ENCODE peak calls at places on chromosomes 6 and 20, in seven cellular contexts. S is fibroblast of villous mesenchyme; L is left colon; B is T-helper 9 cell; K is kidney epithelial cell; H is RKO; F is effector CD8-positive, alpha-beta T cell. U is an unnamed sample.

GRCh38 chr6:51396583-51396982 is 577.9 kb downstream of the TFAP2B start:
- DNase-seq in S (no peak), L (no peak), B (no peak), K (no peak), H (no peak), F (no peak), U (no peak)

GRCh38 chr6:48560408-48560807 is 449.4 kb upstream of the PTCHD4 start:
- DNase-seq in S (peak; percentile 12), L (no peak), B (no peak), K (peak; percentile 26), H (peak; percentile 7), F (no peak), U (no peak)

GRCh38 chr20:34401741-34402455 is 38.8 kb downstream of the ITCH start:
- DNase-seq in S (no peak), L (no peak), B (no peak), K (no peak), H (no peak), F (no peak), U (no peak)

GRCh38 chr20:45363611-45364492 is 896 bp downstream of the SYS1 start:
- DNase-seq in S (no peak), L (no peak), B (no peak), K (no peak), H (peak; percentile 40), F (no peak), U (no peak)

GRCh38 chr6:13978787-13979186 is 54.0 kb downstream of the RNF182 start:
- DNase-seq in S (no peak), L (no peak), B (no peak), K (no peak), H (no peak), F (no peak), U (no peak)

GRCh38 chr6:34526992-34527728 is 29.0 kb downstream of the SPDEF start:
- DNase-seq in S (peak; percentile 89), L (peak; percentile 99), B (peak; percentile 98), K (peak; percentile 45), H (peak; percentile 93), F (peak; percentile 92), U (peak; percentile 95)

GRCh38 chr6:166736606-166737005 is 109.6 kb upstream of the RPS6KA2 start:
- DNase-seq in S (peak; percentile 6), L (no peak), B (no peak), K (peak; percentile 77), H (peak; percentile 89), F (no peak), U (no peak)

GRCh38 chr6:56357616-56358373 is 110.4 kb upstream of the COL21A1 start:
- DNase-seq in S (no peak), L (no peak), B (no peak), K (no peak), H (no peak), F (no peak), U (no peak)

GRCh38 chr20:60206259-60206658 is 248.0 kb downstream of the CDH26 start:
- DNase-seq in S (peak; percentile 32), L (no peak), B (no peak), K (peak; percentile 44), H (peak; percentile 61), F (no peak), U (no peak)

GRCh38 chr6:159493888-159494632 is 199.0 kb downstream of the SOD2 start:
- DNase-seq in S (no peak), L (no peak), B (no peak), K (no peak), H (no peak), F (no peak), U (no peak)

GRCh38 chr6:28693033-28693750 is 167.5 kb downstream of the GPX5 start:
- DNase-seq in S (no peak), L (no peak), B (no peak), K (no peak), H (no peak), F (no peak), U (no peak)

GRCh38 chr20:24870876-24871275 is 78.2 kb upstream of the CST7 start:
- DNase-seq in S (no peak), L (no peak), B (no peak), K (no peak), H (no peak), F (no peak), U (no peak)

GRCh38 chr6:35503534-35503933 is 6.7 kb upstream of the TEAD3 start:
- DNase-seq in S (no peak), L (no peak), B (no peak), K (no peak), H (no peak), F (no peak), U (no peak)

GRCh38 chr6:43817192-43817591 is 47.2 kb downstream of the VEGFA start:
- DNase-seq in S (peak; percentile 56), L (peak; percentile 67), B (no peak), K (no peak), H (peak; percentile 58), F (no peak), U (no peak)

GRCh38 chr20:34516874-34517542 is 786 bp downstream of the DYNLRB1 start:
- DNase-seq in S (peak; percentile 32), L (peak; percentile 53), B (peak; percentile 16), K (no peak), H (peak; percentile 48), F (peak; percentile 21), U (no peak)

GRCh38 chr6:137978252-137978896 is 111.3 kb downstream of the TNFAIP3 start:
- DNase-seq in S (no peak), L (no peak), B (no peak), K (no peak), H (no peak), F (no peak), U (no peak)

GRCh38 chr6:158565482-158566040 is 5.7 kb downstream of the TMEM181 start:
- DNase-seq in S (no peak), L (no peak), B (no peak), K (no peak), H (no peak), F (no peak), U (no peak)

GRCh38 chr20:62176866-62177265 is 6.0 kb upstream of the MTG2 start:
- DNase-seq in S (no peak), L (no peak), B (no peak), K (no peak), H (no peak), F (no peak), U (no peak)

GRCh38 chr6:37614059-37614940 is 83.4 kb downstream of the MDGA1 start:
- DNase-seq in S (no peak), L (no peak), B (no peak), K (no peak), H (no peak), F (no peak), U (no peak)

GRCh38 chr6:135675026-135675425 is 176.5 kb upstream of the PDE7B start:
- DNase-seq in S (no peak), L (no peak), B (no peak), K (no peak), H (no peak), F (no peak), U (no peak)

GRCh38 chr6:54282186-54282585 is 26.1 kb upstream of the TINAG start:
- DNase-seq in S (peak; percentile 48), L (no peak), B (no peak), K (no peak), H (peak; percentile 20), F (no peak), U (no peak)

GRCh38 chr6:77292564-77293546 is 170.4 kb downstream of the HTR1B start:
- DNase-seq in S (peak; percentile 89), L (no peak), B (no peak), K (peak; percentile 42), H (no peak), F (no peak), U (no peak)

GRCh38 chr20:37651932-37652331 is 41.9 kb upstream of the CTNNBL1 start:
- DNase-seq in S (peak; percentile 23), L (peak; percentile 42), B (no peak), K (no peak), H (peak; percentile 29), F (no peak), U (no peak)

GRCh38 chr6:16766043-16766521 is 4.8 kb upstream of the ATXN1 start:
- DNase-seq in S (peak; percentile 79), L (no peak), B (no peak), K (peak; percentile 86), H (peak; percentile 52), F (no peak), U (no peak)

GRCh38 chr6:150177260-150178246 is 34.7 kb downstream of the PPP1R14C start:
- DNase-seq in S (no peak), L (no peak), B (no peak), K (peak; percentile 92), H (no peak), F (no peak), U (no peak)

GRCh38 chr20:62163485-62163865 is 19.4 kb upstream of the MTG2 start:
- DNase-seq in S (no peak), L (no peak), B (no peak), K (no peak), H (no peak), F (no peak), U (no peak)

GRCh38 chr6:46967950-46968349 is 46.2 kb upstream of the ADGRF5 start:
- DNase-seq in S (no peak), L (no peak), B (no peak), K (no peak), H (no peak), F (no peak), U (no peak)

GRCh38 chr6:37624606-37625574 is 72.8 kb downstream of the MDGA1 start:
- DNase-seq in S (peak; percentile 19), L (peak; percentile 86), B (peak; percentile 19), K (peak; percentile 32), H (no peak), F (no peak), U (no peak)

GRCh38 chr6:155100087-155100486 is 105.0 kb downstream of the TIAM2 start:
- DNase-seq in S (no peak), L (peak; percentile 8), B (no peak), K (no peak), H (no peak), F (no peak), U (no peak)

GRCh38 chr6:72739368-72739779 is 117.5 kb downstream of the KCNQ5 start:
- DNase-seq in S (no peak), L (no peak), B (no peak), K (no peak), H (no peak), F (no peak), U (no peak)

GRCh38 chr20:41245086-41245707 is 72.3 kb downstream of the ZHX3 start:
- DNase-seq in S (peak; percentile 43), L (no peak), B (no peak), K (no peak), H (no peak), F (no peak), U (no peak)

GRCh38 chr6:116268589-116269293 is 11.0 kb downstream of the TSPYL1 start:
- DNase-seq in S (peak; percentile 84), L (no peak), B (no peak), K (peak; percentile 38), H (peak; percentile 93), F (no peak), U (no peak)

GRCh38 chr6:106110167-106110826 is 24.2 kb downstream of the PRDM1 start:
- DNase-seq in S (no peak), L (peak; percentile 68), B (no peak), K (no peak), H (no peak), F (no peak), U (no peak)

GRCh38 chr6:41937881-41938574 is 3.6 kb downstream of the CCND3 start:
- DNase-seq in S (peak; percentile 49), L (no peak), B (peak; percentile 48), K (no peak), H (no peak), F (peak; percentile 10), U (peak; percentile 26)